ENCODE peak calls at places on chromosomes 11 and 22, in five cellular contexts. A, G, T, F and V are unnamed samples.

GRCh38 chr11:119896387-119897045 is 167.5 kb upstream of the NECTIN1 start:
- DNase-seq in T (no peak), A (no peak), G (no peak), F (no peak), V (no peak)

GRCh38 chr11:100098560-100098959 is 588.5 kb upstream of the ARHGAP42 start:
- DNase-seq in F (no peak), A (no peak), T (no peak), G (no peak), V (no peak)

GRCh38 chr11:15412054-15412453 is 297.3 kb downstream of the INSC start:
- DNase-seq in T (no peak), A (no peak), F (no peak), G (no peak), V (no peak)

GRCh38 chr22:40967120-40967760 is 16.1 kb downstream of the RBX1 start:
- DNase-seq in T (no peak), A (no peak), G (no peak), F (no peak), V (no peak)

GRCh38 chr11:119712006-119712405 is 17.0 kb downstream of the NECTIN1 start:
- DNase-seq in T (no peak), F (no peak), A (no peak), G (no peak), V (no peak)

GRCh38 chr11:67071420-67072284 is 15.0 kb downstream of the RHOD start:
- DNase-seq in A (peak), T (peak), G (peak), F (peak), V (peak)

GRCh38 chr11:93038521-93038920 is 69.1 kb downstream of the MTNR1B start:
- DNase-seq in F (no peak), G (no peak), A (no peak), T (no peak), V (peak)

GRCh38 chr11:87967459-87967858 is 207.8 kb downstream of the RAB38 start:
- DNase-seq in A (no peak), F (no peak), G (no peak), T (no peak), V (no peak)

GRCh38 chr11:105181100-105181499 is 41.5 kb upstream of the CARD18 start:
- DNase-seq in G (peak), A (no peak), T (peak), F (peak), V (peak)

GRCh38 chr11:45809456-45810395 is 4.8 kb downstream of the SLC35C1 start:
- DNase-seq in A (no peak), F (no peak), T (no peak), G (peak), V (no peak)